ENCODE peak calls at places on chromosomes 16 and 17, in five cellular contexts. H is A549; O is CD8-positive, alpha-beta T cell; P is AG09319; J is ovary. F is an unnamed sample.

GRCh38 chr17:31533546-31534155 is 142.2 kb downstream of the RAB11FIP4 start:
- DNase-seq in P (peak; percentile 30), H (peak; percentile 79), O (no peak), J (peak; percentile 65), F (peak; percentile 42)

GRCh38 chr17:31458829-31459228 is 67.4 kb downstream of the RAB11FIP4 start:
- DNase-seq in H (no peak), O (no peak), P (no peak), J (no peak), F (no peak)

GRCh38 chr17:43372273-43372911 is 26.4 kb upstream of the ARL4D start:
- DNase-seq in H (no peak), J (peak; percentile 76), P (no peak), O (no peak), F (no peak)

GRCh38 chr16:72666267-72666666 is 381.7 kb downstream of the ZFHX3 start:
- DNase-seq in J (no peak), O (no peak), P (no peak), H (no peak), F (no peak)

GRCh38 chr17:17576772-17577234 is 14.7 kb downstream of the PEMT start:
- DNase-seq in O (no peak), H (no peak), J (no peak), P (no peak), F (no peak)

GRCh38 chr16:19718624-19718965 is 524 bp downstream of the IQCK start:
- DNase-seq in J (peak; percentile 55), O (no peak), H (peak; percentile 25), P (no peak), F (no peak)

GRCh38 chr17:80029235-80029974 is 6.3 kb downstream of the TBC1D16 start:
- DNase-seq in O (no peak), J (peak; percentile 81), P (no peak), H (no peak), F (no peak)

GRCh38 chr16:49441366-49441780 is 67.8 kb downstream of the C16orf78 start:
- DNase-seq in J (peak; percentile 46), H (no peak), O (peak; percentile 81), P (no peak), F (no peak)

GRCh38 chr16:85017151-85017550 is 5.8 kb upstream of the ZDHHC7 start:
- DNase-seq in H (no peak), P (no peak), O (no peak), J (no peak), F (no peak)

GRCh38 chr17:69057280-69057679 is 3.4 kb downstream of the ABCA9 start:
- DNase-seq in P (no peak), H (no peak), O (no peak), J (no peak), F (no peak)

GRCh38 chr16:19710991-19711545 is 7.0 kb downstream of the KNOP1 start:
- DNase-seq in H (no peak), P (no peak), J (no peak), O (no peak), F (no peak)

GRCh38 chr17:81483085-81483861 is 29.3 kb downstream of the ACTG1 start:
- DNase-seq in P (no peak), O (peak; percentile 36), J (no peak), H (no peak), F (no peak)

GRCh38 chr17:57940217-57940616 is 15.0 kb downstream of the CUEDC1 start:
- DNase-seq in P (no peak), H (no peak), O (no peak), J (no peak), F (no peak)

GRCh38 chr17:2695243-2695960 is 16.2 kb downstream of the CLUH start:
- DNase-seq in O (no peak), P (no peak), H (no peak), J (peak; percentile 34), F (no peak)

GRCh38 chr16:71472041-71472440 is 10.0 kb upstream of the ZNF23 start:
- DNase-seq in O (no peak), P (no peak), J (no peak), H (no peak), F (no peak)

GRCh38 chr17:73272906-73273218 is 11.2 kb upstream of the CPSF4L start:
- DNase-seq in J (no peak), O (no peak), H (no peak), P (no peak), F (no peak)

GRCh38 chr16:89155184-89155679 is 16.3 kb upstream of the CDH15 start:
- DNase-seq in H (no peak), P (peak; percentile 61), J (peak; percentile 88), O (no peak), F (no peak)

GRCh38 chr16:6970171-6970857 is 362.3 kb upstream of the RBFOX1 start:
- DNase-seq in H (no peak), O (no peak), P (no peak), J (no peak), F (no peak)

GRCh38 chr16:15829460-15829859 is 27.4 kb downstream of the MYH11 start:
- DNase-seq in H (no peak), J (peak; percentile 80), P (no peak), O (no peak), F (no peak)

GRCh38 chr17:17150450-17150804 is 55.7 kb downstream of the PLD6 start:
- DNase-seq in H (no peak), O (no peak), P (no peak), J (no peak), F (no peak)

GRCh38 chr17:17129466-17129865 is 76.7 kb downstream of the PLD6 start:
- DNase-seq in H (no peak), O (no peak), J (no peak), P (no peak), F (no peak)

GRCh38 chr16:69859105-69859969 is 91.8 kb upstream of the CLEC18A start:
- DNase-seq in H (peak; percentile 57), P (no peak), O (peak; percentile 24), J (no peak), F (no peak)

GRCh38 chr16:14331020-14331419 is 259.9 kb downstream of the MRTFB start:
- DNase-seq in J (no peak), P (no peak), O (no peak), H (no peak), F (no peak)

GRCh38 chr17:47929218-47930000 is 12.0 kb upstream of the PNPO start:
- DNase-seq in P (no peak), H (no peak), O (no peak), J (no peak), F (no peak)

GRCh38 chr16:79601978-79602609 is 1.6 kb upstream of the MAF start:
- DNase-seq in H (peak; percentile 45), J (peak; percentile 87), O (peak; percentile 70), P (peak; percentile 25), F (no peak)

GRCh38 chr17:20223808-20224328 is 214.7 kb downstream of the SPECC1 start:
- DNase-seq in J (no peak), O (no peak), P (no peak), H (no peak), F (peak; percentile 35)

GRCh38 chr16:17359778-17360177 is 111.0 kb downstream of the XYLT1 start:
- DNase-seq in H (no peak), O (peak; percentile 53), P (no peak), J (no peak), F (no peak)

GRCh38 chr17:51957746-51958145 is 200.8 kb downstream of the CA10 start:
- DNase-seq in H (no peak), O (no peak), J (no peak), P (no peak), F (no peak)

GRCh38 chr16:48113471-48113870 is 42.3 kb downstream of the ABCC12 start:
- DNase-seq in H (no peak), P (no peak), O (no peak), J (no peak), F (no peak)
- TF ChIP-seq CTCF in H (peak; percentile 31), P (no peak), O (no peak), J (no peak), F (peak; percentile 52)

GRCh38 chr17:50635720-50636144 is 1.1 kb downstream of the ABCC3 start:
- DNase-seq in J (no peak), H (no peak), O (no peak), P (no peak), F (no peak)

GRCh38 chr17:50636145-50636803 is 1.6 kb downstream of the ABCC3 start:
- DNase-seq in O (no peak), P (no peak), J (no peak), H (no peak), F (no peak)

GRCh38 chr17:50634123-50634914 is at the start of gene ABCC3:
- DNase-seq in P (no peak), H (peak; percentile 87), J (peak; percentile 64), O (no peak), F (no peak)

GRCh38 chr17:50633683-50634082 is 998 bp upstream of the ABCC3 start:
- DNase-seq in P (no peak), H (no peak), J (no peak), O (no peak), F (no peak)

GRCh38 chr17:50634915-50635719 is 436 bp downstream of the ABCC3 start:
- DNase-seq in P (no peak), H (no peak), J (no peak), O (no peak), F (no peak)
- TF ChIP-seq CTCF in P (no peak), H (no peak), J (no peak), O (no peak), F (no peak)

GRCh38 chr17:75323043-75323591 is 33.9 kb upstream of the SLC25A19 start:
- DNase-seq in P (peak; percentile 74), O (peak; percentile 88), J (peak; percentile 86), H (peak; percentile 83), F (peak; percentile 60)
- TF ChIP-seq CTCF in P (peak; percentile 73), O (peak; percentile 68), J (peak; percentile 85), H (peak; percentile 91), F (peak; percentile 70)

GRCh38 chr16:10335681-10336080 is 50.2 kb upstream of the ATF7IP2 start:
- DNase-seq in J (no peak), O (no peak), H (no peak), P (no peak), F (no peak)

GRCh38 chr16:10343124-10343760 is 42.6 kb upstream of the ATF7IP2 start:
- DNase-seq in J (no peak), O (no peak), H (no peak), P (no peak), F (no peak)

GRCh38 chr16:10345629-10346028 is 40.2 kb upstream of the ATF7IP2 start:
- DNase-seq in H (no peak), P (no peak), O (no peak), J (no peak), F (no peak)

GRCh38 chr16:10338426-10338825 is 47.4 kb upstream of the ATF7IP2 start:
- DNase-seq in P (no peak), H (no peak), J (no peak), O (no peak), F (no peak)

DNA sequence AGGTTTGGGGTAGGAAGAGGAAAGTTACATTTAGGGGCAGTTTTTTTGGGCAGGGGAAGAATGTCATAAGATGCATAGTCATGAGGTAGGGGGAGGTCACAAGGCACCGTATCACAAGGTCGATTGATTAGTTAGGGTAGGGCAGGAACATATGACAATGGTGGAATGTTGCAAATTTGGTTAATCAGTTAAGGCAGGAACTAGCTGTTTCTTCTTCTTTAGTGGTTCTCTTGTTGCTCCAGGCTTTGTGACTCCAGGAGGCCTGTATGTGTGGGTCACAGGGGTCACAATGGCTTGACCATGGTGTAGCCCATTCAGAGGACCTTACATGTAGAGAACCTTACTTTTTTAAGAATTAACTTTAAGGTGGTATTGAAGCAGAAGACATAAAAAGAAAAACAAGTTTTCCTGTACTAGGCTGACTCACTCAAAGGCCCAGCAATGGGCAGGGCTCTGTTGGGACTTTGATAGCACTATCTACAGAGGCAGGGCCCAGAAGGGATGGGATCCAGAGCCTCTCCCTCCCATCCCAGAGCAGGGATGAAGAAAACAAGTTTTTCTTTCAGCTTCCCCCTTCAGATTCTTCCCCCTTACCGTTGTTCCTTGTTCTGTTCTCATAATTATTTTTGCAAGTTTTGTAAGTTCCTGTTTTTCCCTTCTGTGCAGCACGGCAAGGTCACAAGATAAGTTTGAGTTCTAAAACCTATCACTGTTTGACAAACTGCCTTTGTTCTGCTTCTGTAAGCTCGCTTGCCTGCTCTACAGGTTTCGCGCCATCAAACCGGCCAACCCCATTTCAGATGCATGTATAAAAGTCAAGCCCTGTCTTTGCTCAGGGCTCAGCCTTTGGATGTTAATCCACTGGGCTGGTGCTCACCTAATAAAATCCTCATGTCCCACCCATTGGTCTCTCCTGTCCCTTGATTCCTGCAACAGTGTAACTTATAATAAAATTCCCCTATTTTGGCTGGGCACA is 45.8 kb upstream of the ATF7IP2 start:
- DNase-seq in H (no peak), P (no peak), O (no peak), J (no peak), F (no peak)
- TF ChIP-seq CTCF in H (no peak), P (no peak), O (no peak), J (no peak), F (no peak)